ENCODE peak calls at places on chromosomes 12 and 14, in six cellular contexts. P, W, X, Z, F and I are unnamed samples.

GRCh38 chr14:93723001-93723400 is 65.3 kb downstream of the PRIMA1 start:
- DNase-seq in P (no peak), Z (no peak), X (no peak), W (no peak), F (no peak), I (no peak)

GRCh38 chr12:3491938-3492867 is 1.2 kb downstream of the PRMT8 start:
- DNase-seq in F (peak; percentile 74), X (peak; percentile 66), W (peak; percentile 88), Z (peak; percentile 46), P (peak; percentile 32), I (peak; percentile 91)

GRCh38 chr12:3777206-3777809 is 24.4 kb upstream of the CRACR2A start:
- DNase-seq in W (no peak), Z (peak; percentile 64), P (peak; percentile 43), F (peak; percentile 69), X (peak; percentile 35), I (peak; percentile 67)

GRCh38 chr12:53603804-53604203 is 22.4 kb downstream of the ATF7 start:
- DNase-seq in F (no peak), W (no peak), Z (no peak), X (no peak), P (no peak), I (no peak)

GRCh38 chr12:12327802-12328201 is 22.2 kb downstream of the MANSC1 start:
- DNase-seq in X (peak; percentile 29), Z (peak; percentile 68), P (peak; percentile 73), W (no peak), F (peak; percentile 83), I (peak; percentile 83)

GRCh38 chr14:103460415-103460814 is 62.2 kb downstream of the CKB start:
- DNase-seq in F (no peak), W (no peak), Z (no peak), X (no peak), P (no peak), I (no peak)

GRCh38 chr14:81298122-81298521 is 77.4 kb upstream of the GTF2A1 start:
- DNase-seq in F (no peak), Z (no peak), P (no peak), W (no peak), X (no peak), I (no peak)

GRCh38 chr12:25755681-25756260 is 202.7 kb upstream of the LMNTD1 start:
- DNase-seq in X (peak; percentile 48), P (peak; percentile 35), F (peak; percentile 34), W (no peak), Z (peak; percentile 13), I (peak; percentile 21)

GRCh38 chr12:31585271-31585670 is 5.7 kb downstream of the DENND5B start:
- DNase-seq in W (no peak), Z (peak; percentile 15), F (peak; percentile 70), P (peak; percentile 63), X (no peak), I (no peak)

GRCh38 chr12:113939867-113940266 is 26.3 kb downstream of the RBM19 start:
- DNase-seq in F (no peak), Z (no peak), W (no peak), P (no peak), X (no peak), I (no peak)

GRCh38 chr14:39807271-39807670 is 375.0 kb upstream of the FBXO33 start:
- DNase-seq in W (no peak), Z (no peak), F (no peak), P (no peak), X (no peak), I (no peak)

GRCh38 chr12:79127268-79127895 is 262.8 kb downstream of the SYT1 start:
- DNase-seq in Z (peak; percentile 7), X (peak; percentile 95), P (peak; percentile 96), F (peak; percentile 95), W (no peak), I (peak; percentile 4)

GRCh38 chr12:68831272-68831671 is 23.3 kb downstream of the MDM2 start:
- DNase-seq in F (no peak), W (peak; percentile 67), P (no peak), X (no peak), Z (no peak), I (no peak)

GRCh38 chr12:75704664-75705063 is 193.3 kb upstream of the KRR1 start:
- DNase-seq in Z (no peak), X (no peak), F (no peak), W (no peak), P (peak; percentile 50), I (no peak)

DNA sequence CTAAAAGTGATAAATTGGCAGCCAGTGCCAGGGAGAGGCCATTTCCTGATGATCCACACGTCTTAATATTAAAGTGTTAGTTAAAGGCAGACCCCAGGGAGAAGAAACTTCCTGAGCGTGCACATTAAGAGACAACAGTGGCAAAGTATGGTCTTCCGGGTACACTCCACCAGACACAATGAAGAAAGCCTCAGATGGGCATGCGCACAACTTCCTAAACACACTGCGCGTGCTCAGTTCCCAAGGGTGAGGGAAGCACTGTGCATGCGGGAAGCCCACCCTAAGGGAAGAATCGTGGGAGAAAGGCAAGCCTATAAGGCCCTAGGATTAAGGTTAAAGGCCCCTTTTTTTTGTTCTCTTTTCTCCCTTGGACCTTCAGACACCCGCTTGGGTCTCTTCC is 140.7 kb upstream of the CDKN3 start:
- DNase-seq in F (no peak), W (no peak), Z (no peak), P (no peak), X (no peak), I (no peak)
- H2AFZ ChIP-seq in F (no peak overlapping the region), W (no peak overlapping the region), Z (no peak overlapping the region), P (no peak overlapping the region), X (no peak overlapping the region), I (no peak overlapping the region)

GRCh38 chr14:23435540-23436326 is at the start of gene MYH7:
- DNase-seq in X (no peak), F (no peak), W (peak; percentile 21), P (no peak), Z (no peak), I (no peak)
- H3K27me3 ChIP-seq in X (no peaks in the 10 kb centered on the region), F (peaks cover 15% of the 10 kb centered on the region), W (no peaks in the 10 kb centered on the region), P (peaks cover 31% of the 10 kb centered on the region), Z (peaks cover 92% of the 10 kb centered on the region), I (no peaks in the 10 kb centered on the region)

DNA sequence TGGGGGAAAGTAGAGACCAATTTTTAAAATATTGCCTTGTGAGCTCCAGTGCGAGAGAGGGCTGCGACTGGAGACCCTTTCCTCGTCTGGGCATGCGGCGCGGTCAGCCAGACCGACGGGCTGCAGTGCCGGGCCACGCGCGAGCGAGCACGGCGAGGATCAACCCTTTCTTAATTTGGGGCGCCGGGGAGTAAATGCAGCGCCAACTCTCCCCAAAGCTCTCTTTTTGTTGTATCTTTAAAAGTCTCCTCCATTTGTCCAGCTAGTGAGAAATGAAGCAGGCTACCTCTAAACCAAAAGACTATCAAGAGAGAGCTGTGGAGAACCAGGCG is 1.5 kb downstream of the SIX1 start:
- DNase-seq in F (peak; percentile 42), X (peak; percentile 11), Z (no peak), W (no peak), P (no peak), I (no peak)
- H4K20me1 ChIP-seq in F (no peaks in the 10 kb centered on the region), X (no peaks in the 10 kb centered on the region), Z (peaks cover 4% of the 10 kb centered on the region), W (peaks cover 2% of the 10 kb centered on the region), P (peaks cover 38% of the 10 kb centered on the region), I (peaks cover 6% of the 10 kb centered on the region)

DNA sequence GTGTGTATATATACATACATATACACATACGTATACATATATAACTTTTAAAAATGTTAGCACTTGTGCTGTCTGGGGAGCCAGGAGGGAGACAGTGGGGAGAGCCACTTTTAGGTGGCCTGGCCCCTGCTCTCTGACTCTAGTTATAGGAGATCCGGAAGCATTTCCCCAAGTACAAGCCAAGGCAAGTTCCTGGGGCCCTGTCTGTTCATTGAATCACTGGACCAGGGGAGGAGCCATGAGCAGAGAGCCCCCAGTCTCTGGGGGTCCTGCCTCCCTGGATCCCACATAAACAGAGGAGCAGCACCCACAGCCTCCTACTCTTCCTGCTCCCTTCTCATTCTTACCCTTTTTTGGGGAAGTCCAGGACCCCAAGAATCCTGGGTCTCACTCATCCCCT is 45.4 kb upstream of the TMED10 start:
- DNase-seq in W (no peak), P (no peak), F (peak; percentile 13), Z (no peak), X (peak; percentile 82), I (no peak)
- H2AFZ ChIP-seq in W (no peak overlapping the region), P (peak overlapping the region; percentile 88), F (peak overlapping the region; percentile 60), Z (no peak overlapping the region), X (peak overlapping the region; percentile 77), I (no peak overlapping the region)

GRCh38 chr14:24051789-24052655 is at the start of gene CARMIL3:
- DNase-seq in W (peak; percentile 78), X (peak; percentile 30), P (peak; percentile 34), F (peak; percentile 71), Z (peak; percentile 57), I (peak; percentile 90)

GRCh38 chr14:24052656-24053547 is 1.1 kb downstream of the CARMIL3 start:
- DNase-seq in X (no peak), P (no peak), Z (no peak), W (no peak), F (peak; percentile 59), I (no peak)

GRCh38 chr14:24054646-24055045 is 2.8 kb downstream of the CARMIL3 start:
- DNase-seq in W (no peak), Z (no peak), P (no peak), X (no peak), F (no peak), I (no peak)

GRCh38 chr14:24054324-24054641 is 2.5 kb downstream of the CARMIL3 start:
- DNase-seq in X (no peak), F (no peak), Z (no peak), P (no peak), W (no peak), I (no peak)

GRCh38 chr14:24053548-24054323 is 1.9 kb downstream of the CARMIL3 start:
- DNase-seq in Z (no peak), W (no peak), F (no peak), X (no peak), P (no peak), I (no peak)
- H3K27me3 ChIP-seq in Z (peaks cover 6% of the 10 kb centered on the region), W (no peaks in the 10 kb centered on the region), F (peaks cover 31% of the 10 kb centered on the region), X (peaks cover 7% of the 10 kb centered on the region), P (peaks cover 34% of the 10 kb centered on the region), I (peaks cover 7% of the 10 kb centered on the region)

DNA sequence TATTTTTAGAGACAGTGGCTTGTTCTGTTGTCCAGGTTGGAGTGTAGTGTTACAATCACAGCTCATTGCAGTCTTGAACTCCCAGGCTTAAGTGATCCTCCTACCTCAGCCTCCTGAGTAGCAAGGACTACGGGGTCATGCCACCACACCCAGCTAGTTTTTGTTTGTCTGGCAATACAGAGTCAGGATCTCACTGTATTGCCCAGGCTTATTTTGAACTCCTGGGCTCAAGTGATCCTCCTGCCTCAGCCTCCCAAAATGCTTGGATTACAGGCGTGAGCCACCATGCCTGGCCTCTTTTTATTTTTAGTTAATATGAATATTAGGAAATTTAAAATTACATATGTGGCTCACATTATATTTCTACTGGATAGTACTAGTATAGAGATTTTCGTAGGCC is 28.9 kb downstream of the PPTC7 start:
- DNase-seq in P (no peak), Z (no peak), F (no peak), X (no peak), W (no peak), I (no peak)
- H4K20me1 ChIP-seq in P (peaks cover 12% of the 10 kb centered on the region), Z (peaks cover 25% of the 10 kb centered on the region), F (peaks cover 11% of the 10 kb centered on the region), X (no peaks in the 10 kb centered on the region), W (no peaks in the 10 kb centered on the region), I (peaks cover 27% of the 10 kb centered on the region)

GRCh38 chr12:46934374-46935111 is 108.7 kb upstream of the SLC38A4 start:
- DNase-seq in P (no peak), F (no peak), Z (no peak), W (no peak), X (no peak), I (no peak)
- H2AFZ ChIP-seq in P (no peak overlapping the region), F (no peak overlapping the region), Z (no peak overlapping the region), W (no peak overlapping the region), X (no peak overlapping the region), I (no peak overlapping the region)